ENCODE peak calls at places on chromosomes 2 and 18, in five cellular contexts. L is brain microvascular endothelial cell, A is mesendoderm, B is NB4, E is pancreas. P is an unnamed sample.

GRCh38 chr2:83014462-83014861 is 1444.6 kb downstream of the SUCLG1 start:
- DNase-seq in E (no peak), B (no peak), A (no peak), L (no peak), P (no peak)

GRCh38 chr18:3319399-3319798 is 57.5 kb downstream of the MYL12B start:
- DNase-seq in B (no peak), A (no peak), L (peak), E (no peak), P (peak)

GRCh38 chr2:118521272-118521671 is 326.2 kb downstream of the EN1 start:
- DNase-seq in L (no peak), B (no peak), E (no peak), A (no peak), P (no peak)

GRCh38 chr2:217016829-217017228 is 157.0 kb upstream of the TNP1 start:
- DNase-seq in E (no peak), B (no peak), A (no peak), L (no peak), P (no peak)

GRCh38 chr18:40708726-40709125 is 1246.3 kb upstream of the PIK3C3 start:
- DNase-seq in B (no peak), L (peak), A (peak), E (no peak), P (no peak)

GRCh38 chr2:199932312-199932855 is 21.3 kb downstream of the C2orf69 start:
- DNase-seq in E (no peak), L (no peak), B (no peak), A (no peak), P (peak)

GRCh38 chr2:8457092-8457481 is 224.8 kb upstream of the ID2 start:
- DNase-seq in A (no peak), L (no peak), B (no peak), E (no peak), P (no peak)

GRCh38 chr2:238638982-238639341 is 208.9 kb upstream of the TWIST2 start:
- DNase-seq in B (no peak), E (no peak), L (no peak), A (no peak), P (no peak)

GRCh38 chr2:198273670-198274069 is 469.3 kb downstream of the PLCL1 start:
- DNase-seq in A (no peak), E (no peak), B (no peak), L (no peak), P (no peak)

GRCh38 chr2:96555146-96555610 is 18.6 kb downstream of the ARID5A start:
- DNase-seq in E (no peak), A (no peak), L (no peak), B (no peak), P (no peak)

GRCh38 chr2:147449323-147450080 is 395.3 kb upstream of the ACVR2A start:
- DNase-seq in E (no peak), L (no peak), B (no peak), A (peak), P (no peak)

GRCh38 chr2:215637658-215638057 is 201.8 kb upstream of the FN1 start:
- DNase-seq in B (no peak), L (no peak), E (no peak), A (no peak), P (no peak)

GRCh38 chr18:62118324-62118723 is 68.5 kb downstream of the PIGN start:
- DNase-seq in B (no peak), L (peak), A (no peak), E (no peak), P (peak)

GRCh38 chr2:149084924-149085795 is 46.7 kb downstream of the LYPD6B start:
- DNase-seq in A (no peak), L (no peak), B (peak), E (no peak), P (no peak)

GRCh38 chr2:181892795-181893435 is 1.4 kb downstream of the ITPRID2 start:
- DNase-seq in E (no peak), L (no peak), B (no peak), A (no peak), P (peak)

GRCh38 chr2:16615687-16616615 is 49.7 kb downstream of the CYRIA start:
- DNase-seq in E (no peak), L (no peak), B (no peak), A (peak), P (no peak)

GRCh38 chr2:23574919-23575654 is 190.1 kb downstream of the KLHL29 start:
- DNase-seq in L (no peak), A (peak), E (no peak), B (no peak), P (no peak)

GRCh38 chr18:59994357-59994756 is 94.6 kb downstream of the PMAIP1 start:
- DNase-seq in L (no peak), E (no peak), A (peak), B (peak), P (no peak)

GRCh38 chr2:75483878-75484277 is 76.9 kb downstream of the EVA1A start:
- DNase-seq in B (no peak), L (no peak), A (no peak), E (no peak), P (no peak)

GRCh38 chr2:15860760-15861159 is 79.6 kb upstream of the MYCN start:
- DNase-seq in L (no peak), B (no peak), A (peak), E (no peak), P (no peak)

GRCh38 chr2:175836361-175836760 is 165.7 kb downstream of the LNPK start:
- DNase-seq in L (no peak), B (no peak), E (no peak), A (no peak), P (no peak)

GRCh38 chr18:73407506-73407905 is 539.7 kb upstream of the NETO1 start:
- DNase-seq in L (peak), B (no peak), A (peak), E (no peak), P (peak)

GRCh38 chr2:24863636-24864035 is 56.4 kb downstream of the ADCY3 start:
- DNase-seq in B (no peak), E (no peak), A (peak), L (no peak), P (peak)

GRCh38 chr2:56204556-56204955 is 20.8 kb downstream of the CCDC85A start:
- DNase-seq in A (no peak), L (no peak), B (no peak), E (no peak), P (no peak)

GRCh38 chr18:38611036-38611964 is 1045.7 kb upstream of the CELF4 start:
- DNase-seq in A (no peak), B (peak), E (no peak), L (no peak), P (no peak)

GRCh38 chr2:86818114-86818801 is 27.5 kb upstream of the CD8A start:
- DNase-seq in A (no peak), L (no peak), B (no peak), E (no peak), P (no peak)

GRCh38 chr2:219573166-219573565 is 1.1 kb downstream of the INHA start:
- DNase-seq in L (no peak), E (no peak), B (no peak), A (no peak), P (no peak)

GRCh38 chr2:118003396-118003824 is 10.5 kb downstream of the CCDC93 start:
- DNase-seq in A (peak), B (peak), E (peak), L (peak), P (peak)

GRCh38 chr2:8927510-8928456 is 75.7 kb downstream of the MBOAT2 start:
- DNase-seq in L (no peak), A (peak), E (no peak), B (no peak), P (no peak)

GRCh38 chr2:183533021-183533420 is 408.8 kb downstream of the NUP35 start:
- DNase-seq in B (no peak), E (no peak), L (no peak), A (no peak), P (no peak)

GRCh38 chr2:228048838-228049490 is 132.5 kb downstream of the SPHKAP start:
- DNase-seq in L (peak), A (peak), E (no peak), B (peak), P (peak)

GRCh38 chr18:48771641-48772380 is 179.0 kb downstream of the SMAD7 start:
- DNase-seq in L (no peak), B (peak), A (no peak), E (no peak), P (no peak)

GRCh38 chr2:20224716-20225293 is at the start of gene SDC1:
- DNase-seq in E (peak), A (peak), B (peak), L (peak), P (peak)

DNA sequence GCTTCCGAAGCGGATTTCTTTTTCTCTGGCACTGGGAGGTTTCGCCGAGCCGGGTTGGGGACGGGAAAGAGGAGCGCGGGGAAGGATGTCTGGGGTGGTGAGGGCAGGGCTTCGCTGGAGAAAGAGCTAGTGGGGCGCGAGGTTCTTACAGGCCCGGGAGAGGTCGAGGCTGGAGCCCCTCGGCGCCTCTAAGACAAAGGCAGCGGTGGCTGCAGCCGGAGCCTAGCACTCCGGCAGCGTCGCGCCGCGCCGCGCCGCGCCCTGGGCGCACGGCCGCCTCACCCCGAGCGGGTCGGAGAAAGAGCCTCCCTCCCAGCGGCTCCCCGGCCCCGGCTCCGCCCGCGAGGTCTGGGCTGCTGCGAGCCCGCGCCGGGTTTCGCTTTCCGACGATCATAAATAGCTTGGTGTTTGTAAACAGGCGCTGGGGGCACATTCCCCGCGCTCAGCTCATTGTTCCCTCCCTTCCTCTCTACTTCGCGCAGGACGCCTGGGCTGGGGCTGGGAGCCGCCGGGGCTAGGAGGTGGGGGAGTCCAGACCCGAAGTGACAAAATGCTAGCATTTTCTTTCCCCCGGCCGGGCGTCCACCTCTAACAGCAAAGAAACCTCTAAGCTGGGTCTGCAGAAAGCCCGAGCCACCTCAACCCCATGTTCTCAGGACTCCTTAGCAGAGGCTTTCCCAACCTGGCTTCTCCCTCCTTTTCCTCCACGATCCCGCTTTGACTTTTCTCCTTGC is 813 bp upstream of the MEIS1 start:
- DNase-seq in B (peak), E (peak), L (peak), A (peak), P (peak)
- H3K4me3 ChIP-seq in B (peak), E (peak), L (peak), A (peak), P (peak)

DNA sequence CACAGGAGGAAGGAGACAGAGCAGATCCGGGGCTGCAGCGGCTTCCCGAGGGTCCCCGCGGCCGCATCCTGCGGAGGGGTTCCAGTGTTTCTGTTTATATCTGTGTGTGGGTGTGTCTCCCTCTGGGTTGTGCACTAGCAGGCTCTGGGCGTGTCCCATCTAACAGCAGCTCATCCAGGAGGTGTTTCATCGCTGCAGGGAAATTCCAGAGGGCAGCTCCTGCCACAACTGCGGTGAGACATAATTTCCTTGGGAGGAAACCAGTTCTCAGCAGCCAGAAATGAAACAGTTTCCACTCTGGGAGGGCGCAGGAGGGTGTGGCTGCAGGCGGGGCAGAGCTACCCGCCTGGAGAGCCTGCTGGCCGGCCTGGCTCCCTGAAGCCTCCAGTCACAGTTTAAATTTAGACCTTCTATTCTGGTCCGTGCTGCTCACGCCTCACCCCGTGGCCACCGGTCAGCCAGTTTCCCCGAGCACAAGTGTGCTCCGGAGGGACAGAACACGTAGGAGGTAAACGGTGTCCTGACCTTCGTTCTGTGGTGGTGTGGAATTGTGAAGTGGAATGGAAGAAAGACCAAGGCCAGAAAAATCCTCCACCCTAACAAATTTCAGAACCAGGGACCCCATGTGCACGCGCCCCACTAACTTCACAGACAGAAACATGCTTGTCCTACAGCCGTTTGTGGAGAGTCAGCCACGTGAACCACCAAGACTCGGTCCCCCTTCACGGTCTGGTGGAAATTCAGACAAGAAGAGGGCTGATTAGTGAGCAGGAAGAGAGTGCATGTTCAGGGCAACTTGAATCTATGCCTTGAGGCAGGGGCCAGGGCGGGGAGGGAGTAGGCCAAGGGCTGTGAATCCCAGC is 50.2 kb downstream of the TEX44 start:
- DNase-seq in B (peak), L (peak), E (peak), A (no peak), P (peak)
- H3K4me3 ChIP-seq in B (peak), L (peak), E (no peak), A (no peak), P (no peak)

GRCh38 chr18:9689253-9689652 is 18.8 kb upstream of the RAB31 start:
- DNase-seq in E (no peak), A (no peak), L (no peak), B (no peak), P (no peak)

GRCh38 chr18:9688036-9688741 is 19.9 kb upstream of the RAB31 start:
- DNase-seq in E (no peak), A (no peak), B (no peak), L (peak), P (peak)

GRCh38 chr18:9694174-9694573 is 13.9 kb upstream of the RAB31 start:
- DNase-seq in A (no peak), L (no peak), E (no peak), B (no peak), P (no peak)

GRCh38 chr18:9691235-9691634 is 16.9 kb upstream of the RAB31 start:
- DNase-seq in E (no peak), A (no peak), B (no peak), L (no peak), P (no peak)

GRCh38 chr18:9690418-9691178 is 17.5 kb upstream of the RAB31 start:
- DNase-seq in A (no peak), B (no peak), L (no peak), E (no peak), P (peak)
- H3K4me3 ChIP-seq in A (no peak), B (no peak), L (no peak), E (no peak), P (no peak)

GRCh38 chr2:57760448-57760847 is 286.2 kb upstream of the VRK2 start:
- DNase-seq in L (no peak), E (no peak), A (no peak), B (peak), P (no peak)
- H3K4me3 ChIP-seq in L (peak), E (no peak), A (no peak), B (no peak), P (no peak)

DNA sequence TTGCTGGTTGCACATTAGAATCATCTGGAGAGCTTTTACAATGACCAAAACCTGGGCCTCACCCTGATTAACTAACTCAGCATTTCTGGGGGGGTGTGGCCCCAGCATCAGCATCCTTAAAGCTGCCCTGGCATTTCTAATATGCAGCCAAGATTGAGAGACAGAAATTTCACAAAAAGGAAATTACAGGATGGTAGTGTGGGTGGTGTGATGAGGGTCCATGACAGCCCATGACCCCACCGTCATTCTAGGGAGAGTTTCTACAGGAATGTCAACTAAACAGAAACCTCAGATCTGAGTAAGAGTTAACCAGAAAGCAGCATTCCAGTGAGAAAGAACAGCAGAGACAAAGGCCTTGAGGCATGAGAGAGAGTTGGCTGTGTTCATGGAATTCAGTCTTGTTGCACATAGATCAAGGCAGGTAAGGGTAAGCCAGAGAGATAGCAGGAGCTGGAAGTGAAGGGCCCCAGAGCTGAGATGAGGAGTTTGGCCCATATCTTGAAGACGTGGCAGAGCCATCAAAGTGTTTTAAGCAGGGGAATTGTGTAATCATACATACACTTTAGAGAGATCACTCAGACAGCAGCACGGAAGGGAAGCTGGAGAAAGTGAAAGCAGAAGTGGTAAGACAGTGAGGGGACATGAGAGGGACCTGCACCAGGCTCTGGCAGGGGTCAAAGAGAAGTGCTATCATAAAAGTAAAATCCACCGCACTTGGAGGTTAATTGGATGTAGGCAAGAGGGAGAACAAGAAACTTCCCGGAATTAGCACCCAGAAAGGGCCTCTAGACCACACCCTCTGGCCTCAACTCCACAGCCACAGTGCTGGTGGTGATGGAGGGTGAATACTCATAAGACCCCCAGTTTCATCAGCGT is 7.8 kb upstream of the TRABD2A start:
- DNase-seq in L (peak), E (no peak), A (no peak), B (peak), P (peak)
- H3K4me3 ChIP-seq in L (no peak), E (no peak), A (no peak), B (peak), P (peak)

P was measured in fibroblast of lung.